ENCODE peak calls at places on chromosomes 6 and 20, in six cellular contexts. R is stimulated activated CD4-positive, alpha-beta T cell treated with anti-CD3 and anti-CD28 coated beads, TNF-alpha, amount 100 ng/mL, for 4 hours; P is neuronal stem cell; E is WTC11; C is stimulated activated naive B cell treated with anti-CD40 and anti-IgM and Interleukin-4, amounts not matched to agents 10 μg/mL and 1 μg/mL and 100 μg/mL, for 72 hours; A is Caki2. F is an unnamed sample.

GRCh38 chr6:149910721-149911151 is 12.2 kb downstream of the RAET1G start:
- DNase-seq in R (no peak), C (no peak), P (no peak), E (no peak), A (no peak), F (no peak)

GRCh38 chr20:61117725-61118124 is 134.3 kb upstream of the CDH4 start:
- DNase-seq in C (no peak), R (no peak), A (peak; percentile 79), P (no peak), E (no peak), F (no peak)

GRCh38 chr20:62980970-62981369 is 25.8 kb downstream of the BHLHE23 start:
- DNase-seq in E (no peak), R (no peak), C (no peak), A (no peak), P (no peak), F (no peak)

GRCh38 chr6:7909323-7910276 is 988 bp downstream of the TXNDC5 start:
- DNase-seq in A (peak; percentile 69), R (peak; percentile 41), P (peak; percentile 47), C (peak; percentile 34), E (peak; percentile 75), F (peak; percentile 66)

GRCh38 chr6:137222376-137222775 is 3.2 kb upstream of the IFNGR1 start:
- DNase-seq in E (no peak), C (no peak), A (no peak), R (no peak), P (no peak), F (no peak)

GRCh38 chr6:132132911-132133639 is 181.9 kb upstream of the CCN2 start:
- DNase-seq in E (no peak), C (no peak), P (no peak), R (no peak), A (no peak), F (no peak)

GRCh38 chr6:55456016-55456415 is 123.0 kb downstream of the HMGCLL1 start:
- DNase-seq in P (no peak), E (no peak), C (no peak), R (no peak), A (no peak), F (no peak)

GRCh38 chr20:31663838-31664695 is 26.4 kb downstream of the COX4I2 start:
- DNase-seq in A (peak; percentile 78), P (no peak), C (no peak), E (no peak), R (no peak), F (no peak)

GRCh38 chr6:28206527-28207243 is 18.4 kb upstream of the ZSCAN9 start:
- DNase-seq in R (no peak), P (peak; percentile 15), C (no peak), A (no peak), E (no peak), F (no peak)

GRCh38 chr20:1266167-1266973 is at the start of gene SNPH:
- DNase-seq in R (peak; percentile 50), C (peak; percentile 48), A (peak; percentile 72), E (peak; percentile 67), P (peak; percentile 49), F (peak; percentile 53)

GRCh38 chr20:3896853-3897252 is 7.7 kb downstream of the PANK2 start:
- DNase-seq in A (no peak), R (no peak), P (no peak), C (no peak), E (no peak), F (no peak)

GRCh38 chr20:43681991-43682410 is 15.1 kb downstream of the MYBL2 start:
- DNase-seq in C (peak; percentile 77), P (no peak), A (no peak), R (no peak), E (no peak), F (no peak)

GRCh38 chr6:166558156-166559025 is 28.1 kb downstream of the RAMACL start:
- DNase-seq in R (no peak), P (no peak), C (no peak), E (no peak), A (no peak), F (no peak)

GRCh38 chr6:123802351-123802696 is 1.3 kb upstream of the NKAIN2 start:
- DNase-seq in P (no peak), R (no peak), A (no peak), E (no peak), C (no peak), F (no peak)

GRCh38 chr20:61719691-61720347 is 345.9 kb downstream of the TAF4 start:
- DNase-seq in C (no peak), R (peak; percentile 9), E (no peak), A (no peak), P (no peak), F (no peak)

GRCh38 chr20:15297059-15297875 is 959.9 kb upstream of the FLRT3 start:
- DNase-seq in R (no peak), A (no peak), C (no peak), E (no peak), P (no peak), F (no peak)

F was measured in endothelial cell.